ENCODE peak calls at places on chromosome 3, in eight cellular contexts. One of them, this sample, is unnamed.

GRCh38 chr3:25103391-25103790 is 324.7 kb upstream of the RARB start:
- DNase-seq in Calu3: no peak
- DNase-seq in H4: no peak
- DNase-seq in T-helper 2 cell: no peak
- DNase-seq in activated gamma-delta T cell treated with anti-CD3 and anti-CD28 coated beads, Interleukin-2, amount 50 U/mL, for 16 hours: no peak
- DNase-seq in AG08395: no peak
- DNase-seq in GM12892: no peak
- DNase-seq in EL: peak
- DNase-seq in this sample: no peak

GRCh38 chr3:128011140-128011539 is 41.1 kb upstream of the SEC61A1 start:
- DNase-seq in activated gamma-delta T cell treated with anti-CD3 and anti-CD28 coated beads, Interleukin-2, amount 50 U/mL, for 16 hours: no peak
- DNase-seq in T-helper 2 cell: no peak
- DNase-seq in GM12892: no peak
- DNase-seq in Calu3: peak
- DNase-seq in EL: peak
- DNase-seq in AG08395: peak
- DNase-seq in H4: peak
- DNase-seq in this sample: no peak

GRCh38 chr3:37251993-37252392 is 77.6 kb upstream of the LRRFIP2 start:
- DNase-seq in AG08395: no peak
- DNase-seq in GM12892: no peak
- DNase-seq in T-helper 2 cell: no peak
- DNase-seq in EL: no peak
- DNase-seq in Calu3: no peak
- DNase-seq in activated gamma-delta T cell treated with anti-CD3 and anti-CD28 coated beads, Interleukin-2, amount 50 U/mL, for 16 hours: no peak
- DNase-seq in H4: no peak
- DNase-seq in this sample: no peak

GRCh38 chr3:149442845-149443544 is 31.5 kb upstream of the TM4SF4 start:
- DNase-seq in Calu3: peak
- DNase-seq in T-helper 2 cell: no peak
- DNase-seq in GM12892: no peak
- DNase-seq in activated gamma-delta T cell treated with anti-CD3 and anti-CD28 coated beads, Interleukin-2, amount 50 U/mL, for 16 hours: no peak
- DNase-seq in H4: no peak
- DNase-seq in AG08395: peak
- DNase-seq in EL: peak
- DNase-seq in this sample: no peak

GRCh38 chr3:171001957-171002694 is 24.4 kb downstream of the SLC2A2 start:
- DNase-seq in H4: peak
- DNase-seq in EL: peak
- DNase-seq in activated gamma-delta T cell treated with anti-CD3 and anti-CD28 coated beads, Interleukin-2, amount 50 U/mL, for 16 hours: no peak
- DNase-seq in T-helper 2 cell: no peak
- DNase-seq in Calu3: peak
- DNase-seq in AG08395: no peak
- DNase-seq in GM12892: no peak
- DNase-seq in this sample: no peak

GRCh38 chr3:72044231-72044935 is 259.4 kb upstream of the PROK2 start:
- DNase-seq in H4: no peak
- DNase-seq in Calu3: no peak
- DNase-seq in activated gamma-delta T cell treated with anti-CD3 and anti-CD28 coated beads, Interleukin-2, amount 50 U/mL, for 16 hours: no peak
- DNase-seq in AG08395: peak
- DNase-seq in T-helper 2 cell: no peak
- DNase-seq in GM12892: no peak
- DNase-seq in EL: no peak
- DNase-seq in this sample: no peak

GRCh38 chr3:20064796-20065564 is 24.7 kb downstream of the KAT2B start:
- DNase-seq in T-helper 2 cell: no peak
- DNase-seq in EL: no peak
- DNase-seq in activated gamma-delta T cell treated with anti-CD3 and anti-CD28 coated beads, Interleukin-2, amount 50 U/mL, for 16 hours: no peak
- DNase-seq in H4: no peak
- DNase-seq in Calu3: no peak
- DNase-seq in AG08395: no peak
- DNase-seq in GM12892: no peak
- DNase-seq in this sample: no peak

GRCh38 chr3:44042772-44043171 is 198.9 kb upstream of the TOPAZ1 start:
- DNase-seq in activated gamma-delta T cell treated with anti-CD3 and anti-CD28 coated beads, Interleukin-2, amount 50 U/mL, for 16 hours: no peak
- DNase-seq in T-helper 2 cell: no peak
- DNase-seq in GM12892: no peak
- DNase-seq in H4: no peak
- DNase-seq in EL: no peak
- DNase-seq in AG08395: no peak
- DNase-seq in Calu3: no peak
- DNase-seq in this sample: no peak

GRCh38 chr3:130894130-130894872 is 417 bp downstream of the ATP2C1 start:
- DNase-seq in activated gamma-delta T cell treated with anti-CD3 and anti-CD28 coated beads, Interleukin-2, amount 50 U/mL, for 16 hours: peak
- DNase-seq in AG08395: peak
- DNase-seq in H4: no peak
- DNase-seq in T-helper 2 cell: peak
- DNase-seq in EL: peak
- DNase-seq in GM12892: peak
- DNase-seq in Calu3: peak
- DNase-seq in this sample: peak

GRCh38 chr3:150248116-150248864 is 159.8 kb upstream of the TSC22D2 start:
- DNase-seq in H4: peak
- DNase-seq in activated gamma-delta T cell treated with anti-CD3 and anti-CD28 coated beads, Interleukin-2, amount 50 U/mL, for 16 hours: no peak
- DNase-seq in Calu3: no peak
- DNase-seq in GM12892: no peak
- DNase-seq in EL: peak
- DNase-seq in T-helper 2 cell: no peak
- DNase-seq in AG08395: peak
- DNase-seq in this sample: no peak

GRCh38 chr3:123765475-123766166 is 118.5 kb downstream of the MYLK start:
- DNase-seq in activated gamma-delta T cell treated with anti-CD3 and anti-CD28 coated beads, Interleukin-2, amount 50 U/mL, for 16 hours: no peak
- DNase-seq in Calu3: no peak
- DNase-seq in GM12892: no peak
- DNase-seq in H4: no peak
- DNase-seq in T-helper 2 cell: no peak
- DNase-seq in EL: peak
- DNase-seq in AG08395: no peak
- DNase-seq in this sample: no peak

GRCh38 chr3:59818033-59818936 is 768.5 kb upstream of the CFAP20DC start:
- DNase-seq in activated gamma-delta T cell treated with anti-CD3 and anti-CD28 coated beads, Interleukin-2, amount 50 U/mL, for 16 hours: no peak
- DNase-seq in AG08395: peak
- DNase-seq in Calu3: peak
- DNase-seq in EL: peak
- DNase-seq in GM12892: no peak
- DNase-seq in T-helper 2 cell: no peak
- DNase-seq in H4: peak
- DNase-seq in this sample: no peak

GRCh38 chr3:70064194-70064787 is 64.8 kb downstream of the SAMMSON start:
- DNase-seq in AG08395: peak
- DNase-seq in EL: peak
- DNase-seq in activated gamma-delta T cell treated with anti-CD3 and anti-CD28 coated beads, Interleukin-2, amount 50 U/mL, for 16 hours: no peak
- DNase-seq in Calu3: peak
- DNase-seq in T-helper 2 cell: no peak
- DNase-seq in GM12892: no peak
- DNase-seq in H4: peak
- DNase-seq in this sample: no peak

GRCh38 chr3:34569437-34569836 is 771.0 kb downstream of the PDCD6IP start:
- DNase-seq in AG08395: no peak
- DNase-seq in H4: no peak
- DNase-seq in activated gamma-delta T cell treated with anti-CD3 and anti-CD28 coated beads, Interleukin-2, amount 50 U/mL, for 16 hours: no peak
- DNase-seq in EL: no peak
- DNase-seq in T-helper 2 cell: no peak
- DNase-seq in Calu3: no peak
- DNase-seq in GM12892: no peak
- DNase-seq in this sample: no peak

GRCh38 chr3:14393440-14394111 is 8.8 kb upstream of the SLC6A6 start:
- DNase-seq in T-helper 2 cell: no peak
- DNase-seq in Calu3: no peak
- DNase-seq in activated gamma-delta T cell treated with anti-CD3 and anti-CD28 coated beads, Interleukin-2, amount 50 U/mL, for 16 hours: no peak
- DNase-seq in GM12892: no peak
- DNase-seq in EL: peak
- DNase-seq in AG08395: peak
- DNase-seq in H4: no peak
- DNase-seq in this sample: no peak

GRCh38 chr3:38731522-38731921 is 82.0 kb upstream of the SCN5A start:
- DNase-seq in H4: no peak
- DNase-seq in activated gamma-delta T cell treated with anti-CD3 and anti-CD28 coated beads, Interleukin-2, amount 50 U/mL, for 16 hours: no peak
- DNase-seq in AG08395: no peak
- DNase-seq in EL: peak
- DNase-seq in GM12892: no peak
- DNase-seq in Calu3: no peak
- DNase-seq in T-helper 2 cell: no peak
- DNase-seq in this sample: no peak

GRCh38 chr3:112042842-112043280 is 8.3 kb downstream of the TMPRSS7 start:
- DNase-seq in T-helper 2 cell: no peak
- DNase-seq in Calu3: no peak
- DNase-seq in H4: no peak
- DNase-seq in activated gamma-delta T cell treated with anti-CD3 and anti-CD28 coated beads, Interleukin-2, amount 50 U/mL, for 16 hours: no peak
- DNase-seq in AG08395: no peak
- DNase-seq in EL: no peak
- DNase-seq in GM12892: no peak
- DNase-seq in this sample: no peak

This sample was measured in activated T-helper 9 cell treated with anti-CD3 and anti-CD28 coated beads, Interleukin-2, amount 50 U/mL, for 16 hours.